ENCODE peak calls at places on chromosomes 7 and 10, in seven cellular contexts. B is astrocyte of the spinal cord, K is kidney, Q is neural crest cell, A is stomach, G is transverse colon, E is progenitor cell of endocrine pancreas. M is an unnamed sample.

GRCh38 chr10:102744374-102745051 is 765 bp downstream of the WBP1L start:
- DNase-seq in B (peak; percentile 20), K (no peak), Q (no peak), A (peak; percentile 31), G (no peak), E (no peak), M (no peak)

GRCh38 chr10:58641095-58641531 is 128.4 kb downstream of the BICC1 start:
- DNase-seq in B (peak; percentile 97), K (no peak), Q (no peak), A (no peak), G (no peak), E (no peak), M (no peak)

GRCh38 chr10:49601857-49602256 is 8.3 kb upstream of the SLC18A3 start:
- DNase-seq in B (no peak), K (no peak), Q (no peak), A (peak; percentile 22), G (no peak), E (no peak), M (no peak)

GRCh38 chr7:137937202-137937560 is 64.7 kb downstream of the CREB3L2 start:
- DNase-seq in B (peak; percentile 60), K (peak; percentile 37), Q (no peak), A (no peak), G (no peak), E (no peak), M (no peak)

GRCh38 chr7:148584154-148584827 is 6.3 kb upstream of the C7orf33 start:
- DNase-seq in B (no peak), K (no peak), Q (no peak), A (no peak), G (no peak), E (no peak), M (no peak)

GRCh38 chr7:151756076-151756731 is 120.7 kb downstream of the PRKAG2 start:
- DNase-seq in B (no peak), K (peak; percentile 74), Q (no peak), A (no peak), G (peak; percentile 20), E (no peak), M (no peak)

GRCh38 chr7:132386249-132386681 is 190.0 kb downstream of the PLXNA4 start:
- DNase-seq in B (peak; percentile 77), K (peak; percentile 90), Q (no peak), A (peak; percentile 78), G (peak; percentile 50), E (peak; percentile 30), M (no peak)

GRCh38 chr7:65379318-65379717 is 5.7 kb downstream of the ZNF92 start:
- DNase-seq in B (no peak), K (no peak), Q (no peak), A (no peak), G (no peak), E (no peak), M (no peak)

GRCh38 chr7:151743481-151743983 is 133.4 kb downstream of the PRKAG2 start:
- DNase-seq in B (no peak), K (peak; percentile 68), Q (no peak), A (no peak), G (no peak), E (no peak), M (no peak)

GRCh38 chr7:72217151-72217550 is 195.0 kb downstream of the CALN1 start:
- DNase-seq in B (no peak), K (no peak), Q (no peak), A (no peak), G (no peak), E (no peak), M (no peak)

GRCh38 chr10:84118395-84119006 is 20.8 kb upstream of the GHITM start:
- DNase-seq in B (no peak), K (no peak), Q (no peak), A (no peak), G (no peak), E (no peak), M (no peak)

GRCh38 chr10:49587981-49588380 is 22.1 kb upstream of the SLC18A3 start:
- DNase-seq in B (no peak), K (no peak), Q (no peak), A (no peak), G (no peak), E (no peak), M (no peak)

GRCh38 chr10:26485150-26485941 is 47.2 kb downstream of the APBB1IP start:
- DNase-seq in B (peak; percentile 47), K (no peak), Q (no peak), A (no peak), G (no peak), E (no peak), M (no peak)

GRCh38 chr7:37440738-37441404 is 7.8 kb downstream of the ELMO1 start:
- DNase-seq in B (no peak), K (no peak), Q (no peak), A (no peak), G (no peak), E (no peak), M (no peak)

GRCh38 chr10:88045544-88046415 is 182.4 kb downstream of the PTEN start:
- DNase-seq in B (peak; percentile 37), K (no peak), Q (no peak), A (no peak), G (no peak), E (no peak), M (no peak)

GRCh38 chr7:104230606-104231005 is 22.8 kb upstream of the ORC5 start:
- DNase-seq in B (peak; percentile 39), K (no peak), Q (no peak), A (no peak), G (no peak), E (no peak), M (no peak)

GRCh38 chr7:3780525-3780924 is 479.5 kb downstream of the SDK1 start:
- DNase-seq in B (no peak), K (no peak), Q (no peak), A (no peak), G (no peak), E (no peak), M (no peak)

GRCh38 chr7:101015626-101016025 is 4.3 kb upstream of the MUC17 start:
- DNase-seq in B (no peak), K (peak; percentile 48), Q (no peak), A (no peak), G (no peak), E (no peak), M (no peak)

GRCh38 chr10:58897708-58898107 is 278.7 kb upstream of the PHYHIPL start:
- DNase-seq in B (no peak), K (no peak), Q (no peak), A (no peak), G (no peak), E (no peak), M (no peak)

GRCh38 chr10:129769381-129770116 is 194.5 kb downstream of the EBF3 start:
- DNase-seq in B (no peak), K (peak; percentile 41), Q (no peak), A (peak; percentile 21), G (no peak), E (peak; percentile 6), M (no peak)

GRCh38 chr7:27435461-27435860 is 192.9 kb downstream of the EVX1 start:
- DNase-seq in B (peak; percentile 18), K (no peak), Q (no peak), A (no peak), G (no peak), E (no peak), M (no peak)

DNA sequence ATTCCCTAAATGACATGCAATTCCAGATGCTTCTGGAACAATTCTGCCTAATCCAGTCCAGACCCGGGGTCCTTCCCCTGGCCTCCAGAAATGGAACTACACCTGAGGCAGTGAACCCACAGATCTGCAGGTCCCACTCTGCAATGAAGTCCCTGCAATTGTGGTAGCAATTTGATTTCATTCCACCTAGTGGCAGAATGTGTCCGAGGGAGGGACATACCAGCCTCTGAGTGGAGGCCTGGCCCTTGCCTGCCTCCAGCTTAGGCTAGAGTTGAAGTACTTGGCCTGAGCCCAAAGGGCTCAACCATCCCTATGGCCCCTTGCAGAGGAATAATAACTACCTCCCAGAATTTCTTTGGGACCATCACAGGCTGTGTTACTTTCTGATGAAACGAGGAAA is 4.2 kb upstream of the CEP41 start:
- DNase-seq in B (no peak), K (no peak), Q (no peak), A (no peak), G (no peak), E (no peak), M (no peak)
- TF ChIP-seq CTCF in B (no peak), K (no peak), Q (no peak), A (no peak), G (no peak), E (no peak), M (no peak)

GRCh38 chr10:100728928-100729876 is 16.2 kb upstream of the PAX2 start:
- DNase-seq in B (no peak), K (peak; percentile 89), Q (no peak), A (peak; percentile 32), G (no peak), E (no peak), M (no peak)
- TF ChIP-seq CTCF in B (peak; percentile 39), K (peak; percentile 43), Q (peak; percentile 48), A (no peak), G (peak; percentile 12), E (peak; percentile 28), M (no peak)

GRCh38 chr10:44949127-44949802 is 10.3 kb upstream of the RASSF4 start:
- DNase-seq in B (no peak), K (no peak), Q (no peak), A (no peak), G (no peak), E (no peak), M (no peak)
- TF ChIP-seq CTCF in B (no peak), K (no peak), Q (no peak), A (no peak), G (no peak), E (no peak), M (no peak)

GRCh38 chr10:62584726-62585125 is 210.6 kb downstream of the ZNF365 start:
- DNase-seq in B (peak; percentile 56), K (no peak), Q (no peak), A (no peak), G (no peak), E (no peak), M (no peak)
- TF ChIP-seq CTCF in B (no peak), K (no peak), Q (no peak), A (no peak), G (no peak), E (no peak), M (no peak)

GRCh38 chr10:64091889-64092288 is 570.7 kb downstream of the REEP3 start:
- DNase-seq in B (no peak), K (no peak), Q (no peak), A (no peak), G (no peak), E (no peak), M (no peak)
- TF ChIP-seq CTCF in B (peak; percentile 11), K (peak; percentile 31), Q (peak; percentile 55), A (no peak), G (peak; percentile 8), E (peak; percentile 52), M (no peak)

DNA sequence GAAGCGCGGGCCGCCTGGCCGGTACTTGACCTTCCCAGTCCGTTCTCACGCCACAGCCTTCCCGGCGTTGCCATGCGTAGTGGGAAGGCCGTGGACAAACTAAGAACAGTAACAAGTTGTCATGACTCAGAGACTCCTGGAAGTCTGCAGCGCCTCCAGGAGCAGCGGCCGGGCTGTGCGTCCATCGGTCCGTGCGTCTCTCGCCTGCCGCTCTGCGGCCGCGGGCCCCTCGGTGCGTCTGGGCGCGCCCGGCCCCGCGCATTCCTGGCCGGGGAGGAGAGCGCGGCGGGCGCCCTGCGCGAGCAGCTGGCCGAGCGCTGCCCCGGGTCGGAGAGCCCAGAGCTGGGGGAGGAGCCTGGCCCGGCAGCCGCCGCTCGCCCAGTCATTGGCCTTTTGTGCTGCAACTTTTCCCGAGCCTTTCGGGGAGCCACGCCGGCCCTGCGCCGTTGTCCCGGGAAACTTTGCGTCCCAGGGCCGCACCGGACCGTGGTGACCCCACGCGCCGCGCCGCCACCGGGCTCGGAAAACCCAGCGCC is 123.7 kb downstream of the TACC2 start:
- DNase-seq in B (peak; percentile 95), K (peak; percentile 94), Q (peak; percentile 60), A (peak; percentile 88), G (peak; percentile 88), E (peak; percentile 71), M (no peak)
- TF ChIP-seq CTCF in B (peak; percentile 52), K (peak; percentile 44), Q (no peak), A (no peak), G (peak; percentile 32), E (no peak), M (no peak)